ENCODE peak calls at places on chromosomes 13 and 19, in eight cellular contexts. O, Z, U, F, P, E, A and L are unnamed samples.

GRCh38 chr19:6236310-6237291 is 43.2 kb downstream of the MLLT1 start:
- DNase-seq in P (no peak), A (no peak), U (no peak), F (no peak), E (no peak), Z (peak; percentile 20), O (peak; percentile 55), L (no peak)

GRCh38 chr19:40799558-40800338 is 757 bp downstream of the EGLN2 start:
- DNase-seq in A (no peak), Z (peak; percentile 44), U (peak; percentile 43), E (no peak), F (no peak), O (peak; percentile 75), P (no peak), L (no peak)

GRCh38 chr13:32659736-32660135 is 73.5 kb downstream of the PDS5B start:
- DNase-seq in E (no peak), O (no peak), P (no peak), A (no peak), Z (no peak), F (no peak), U (no peak), L (no peak)

GRCh38 chr19:10748924-10749434 is 31.1 kb downstream of the DNM2 start:
- DNase-seq in F (no peak), O (peak; percentile 60), A (no peak), E (no peak), U (no peak), Z (peak; percentile 98), P (no peak), L (no peak)

GRCh38 chr13:46386996-46387851 is at the start of gene RUBCNL:
- DNase-seq in O (peak; percentile 31), F (no peak), P (no peak), U (peak; percentile 69), E (no peak), A (no peak), Z (peak; percentile 19), L (peak; percentile 14)

GRCh38 chr19:13961826-13962737 is 9.8 kb downstream of the DCAF15 start:
- DNase-seq in P (no peak), E (no peak), F (no peak), Z (no peak), A (no peak), U (no peak), O (no peak), L (no peak)

GRCh38 chr19:29448046-29448445 is 77.7 kb upstream of the VSTM2B start:
- DNase-seq in F (no peak), Z (no peak), U (no peak), E (no peak), O (no peak), A (no peak), P (no peak), L (no peak)

GRCh38 chr13:58025821-58026220 is 394.3 kb downstream of the PCDH17 start:
- DNase-seq in F (no peak), U (no peak), A (no peak), Z (no peak), P (no peak), O (no peak), E (no peak), L (no peak)

GRCh38 chr13:81487151-81487550 is 1146.2 kb upstream of the SPRY2 start:
- DNase-seq in A (no peak), O (no peak), F (no peak), Z (peak; percentile 63), U (no peak), E (no peak), P (no peak), L (no peak)

GRCh38 chr19:19049406-19049805 is 14.4 kb upstream of the SLC25A42 start:
- DNase-seq in O (no peak), A (no peak), Z (no peak), E (no peak), P (no peak), F (no peak), U (no peak), L (no peak)

GRCh38 chr13:90105881-90106496 is 1241.5 kb upstream of the MIR17HG start:
- DNase-seq in Z (no peak), P (no peak), U (no peak), O (no peak), E (no peak), F (no peak), A (no peak), L (no peak)

GRCh38 chr13:77177646-77178045 is 149.2 kb downstream of the MYCBP2 start:
- DNase-seq in E (no peak), Z (no peak), A (no peak), F (no peak), P (no peak), U (no peak), O (no peak), L (no peak)

GRCh38 chr19:35938282-35939224 is 2.4 kb downstream of the LRFN3 start:
- DNase-seq in A (no peak), O (no peak), P (no peak), Z (no peak), F (no peak), E (no peak), U (no peak), L (no peak)

GRCh38 chr13:104011505-104012270 is 945.5 kb upstream of the SLC10A2 start:
- DNase-seq in P (no peak), U (no peak), E (no peak), F (no peak), Z (peak; percentile 16), O (no peak), A (no peak), L (no peak)

GRCh38 chr19:58474291-58474996 is 1.7 kb upstream of the ZNF446 start:
- DNase-seq in Z (no peak), F (no peak), A (no peak), O (no peak), U (no peak), P (no peak), E (no peak), L (no peak)